ENCODE peak calls at places on chromosomes 7 and 10, in nine cellular contexts. A, D, V, Y, L, R, J, P and X are unnamed samples.

GRCh38 chr10:59234814-59235429 is 58.5 kb downstream of the PHYHIPL start:
- DNase-seq in A (peak), D (no peak), V (peak), Y (no peak), L (no peak), R (no peak), J (no peak), P (peak), X (no peak)

GRCh38 chr7:101527844-101528667 is 101.0 kb downstream of the MYL10 start:
- DNase-seq in A (peak), D (no peak), V (no peak), Y (no peak), L (no peak), R (no peak), J (no peak), P (no peak), X (no peak)

GRCh38 chr7:102439963-102440795 is 6.8 kb downstream of the ORAI2 start:
- DNase-seq in A (peak), D (no peak), V (peak), Y (no peak), L (no peak), R (no peak), J (no peak), P (peak), X (no peak)

GRCh38 chr7:116363637-116364432 is 135.7 kb upstream of the CAV2 start:
- DNase-seq in A (peak), D (no peak), V (no peak), Y (no peak), L (no peak), R (no peak), J (no peak), P (no peak), X (no peak)

GRCh38 chr10:100894033-100894432 is 18.7 kb upstream of the SLF2 start:
- DNase-seq in A (peak), D (no peak), V (no peak), Y (no peak), L (no peak), R (no peak), J (no peak), P (peak), X (no peak)

GRCh38 chr7:94394399-94395140 is at the start of gene COL1A2:
- DNase-seq in A (peak), D (peak), V (peak), Y (no peak), L (peak), R (no peak), J (no peak), P (no peak), X (peak)

GRCh38 chr7:7176421-7177043 is 5.8 kb upstream of the C1GALT1 start:
- DNase-seq in A (peak), D (no peak), V (peak), Y (no peak), L (no peak), R (no peak), J (no peak), P (peak), X (no peak)

GRCh38 chr10:4131407-4132215 is 346.6 kb upstream of the KLF6 start:
- DNase-seq in A (peak), D (peak), V (peak), Y (peak), L (peak), R (no peak), J (no peak), P (peak), X (no peak)

GRCh38 chr10:52390388-52390787 is 76.3 kb downstream of the DKK1 start:
- DNase-seq in A (no peak), D (no peak), V (no peak), Y (no peak), L (no peak), R (no peak), J (no peak), P (no peak), X (no peak)